ENCODE peak calls at places on chromosomes 13 and 19, in six cellular contexts. One of them, this sample, is unnamed.

GRCh38 chr19:6736917-6737283 is 480 bp downstream of the GPR108 start:
- DNase-seq in KG1: no peak
- DNase-seq in epithelial cell of prostate: no peak
- DNase-seq in substantia nigra: no peak
- DNase-seq in GOT3: no peak
- DNase-seq in ureter: no peak
- DNase-seq in this sample: no peak

GRCh38 chr13:113186061-113186900 is 22.2 kb downstream of the PCID2 start:
- DNase-seq in KG1: no peak
- DNase-seq in epithelial cell of prostate: no peak
- DNase-seq in substantia nigra: no peak
- DNase-seq in GOT3: no peak
- DNase-seq in ureter: no peak
- DNase-seq in this sample: no peak

GRCh38 chr19:48668761-48669160 is 4.1 kb downstream of the NTN5 start:
- DNase-seq in KG1: no peak
- DNase-seq in epithelial cell of prostate: no peak
- DNase-seq in substantia nigra: no peak
- DNase-seq in GOT3: no peak
- DNase-seq in ureter: no peak
- DNase-seq in this sample: no peak

GRCh38 chr19:1069009-1069779 is 2.2 kb downstream of the ARHGAP45 start:
- DNase-seq in KG1: peak; percentile 86
- DNase-seq in epithelial cell of prostate: no peak
- DNase-seq in substantia nigra: no peak
- DNase-seq in GOT3: no peak
- DNase-seq in ureter: peak; percentile 70
- DNase-seq in this sample: no peak

GRCh38 chr13:112648101-112648500 is 41.7 kb upstream of the ATP11A start:
- DNase-seq in KG1: no peak
- DNase-seq in epithelial cell of prostate: no peak
- DNase-seq in substantia nigra: no peak
- DNase-seq in GOT3: no peak
- DNase-seq in ureter: no peak
- DNase-seq in this sample: no peak

GRCh38 chr19:53103903-53104203 is 631 bp upstream of the ZNF160 start:
- DNase-seq in KG1: no peak
- DNase-seq in epithelial cell of prostate: no peak
- DNase-seq in substantia nigra: no peak
- DNase-seq in GOT3: no peak
- DNase-seq in ureter: no peak
- DNase-seq in this sample: no peak

GRCh38 chr13:44128522-44128921 is 245.1 kb upstream of the SERP2 start:
- DNase-seq in KG1: no peak
- DNase-seq in epithelial cell of prostate: no peak
- DNase-seq in substantia nigra: no peak
- DNase-seq in GOT3: no peak
- DNase-seq in ureter: no peak
- DNase-seq in this sample: no peak

GRCh38 chr19:35142531-35143230 is 374 bp upstream of the FXYD7 start:
- DNase-seq in KG1: no peak
- DNase-seq in epithelial cell of prostate: no peak
- DNase-seq in substantia nigra: no peak
- DNase-seq in GOT3: no peak
- DNase-seq in ureter: no peak
- DNase-seq in this sample: no peak

GRCh38 chr13:100602472-100603142 is 14.0 kb upstream of the GGACT start:
- DNase-seq in KG1: no peak
- DNase-seq in epithelial cell of prostate: no peak
- DNase-seq in substantia nigra: no peak
- DNase-seq in GOT3: no peak
- DNase-seq in ureter: no peak
- DNase-seq in this sample: no peak

GRCh38 chr13:30266751-30267150 is 40.6 kb downstream of the KATNAL1 start:
- DNase-seq in KG1: no peak
- DNase-seq in epithelial cell of prostate: no peak
- DNase-seq in substantia nigra: no peak
- DNase-seq in GOT3: no peak
- DNase-seq in ureter: no peak
- DNase-seq in this sample: no peak

GRCh38 chr13:93708323-93709075 is 481.9 kb downstream of the GPC6 start:
- DNase-seq in KG1: no peak
- DNase-seq in epithelial cell of prostate: no peak
- DNase-seq in substantia nigra: no peak
- DNase-seq in GOT3: no peak
- DNase-seq in ureter: no peak
- DNase-seq in this sample: no peak

GRCh38 chr19:29547981-29548380 is 22.2 kb downstream of the VSTM2B start:
- DNase-seq in KG1: no peak
- DNase-seq in epithelial cell of prostate: no peak
- DNase-seq in substantia nigra: no peak
- DNase-seq in GOT3: no peak
- DNase-seq in ureter: no peak
- DNase-seq in this sample: no peak

GRCh38 chr13:32225494-32225931 is 89.7 kb downstream of the ZAR1L start:
- DNase-seq in KG1: no peak
- DNase-seq in epithelial cell of prostate: no peak
- DNase-seq in substantia nigra: no peak
- DNase-seq in GOT3: no peak
- DNase-seq in ureter: no peak
- DNase-seq in this sample: no peak

GRCh38 chr19:13366529-13367143 is 139.6 kb downstream of the CACNA1A start:
- DNase-seq in KG1: no peak
- DNase-seq in epithelial cell of prostate: no peak
- DNase-seq in substantia nigra: no peak
- DNase-seq in GOT3: no peak
- DNase-seq in ureter: no peak
- DNase-seq in this sample: no peak

GRCh38 chr19:1019980-1020867 is 699 bp downstream of the TMEM259 start:
- DNase-seq in KG1: no peak
- DNase-seq in epithelial cell of prostate: no peak
- DNase-seq in substantia nigra: no peak
- DNase-seq in GOT3: no peak
- DNase-seq in ureter: no peak
- DNase-seq in this sample: no peak

This sample was measured in SW 1271.